ENCODE peak calls at places on chromosomes 12 and 14, in five cellular contexts. C is cardiac fibroblast, Z is iris pigment epithelial cell, R is COLO829, U is progenitor cell of endocrine pancreas. T is an unnamed sample.

GRCh38 chr14:50230601-50231474 is 540 bp downstream of the SOS2 start:
- DNase-seq in Z (peak), U (peak), C (peak), R (no peak), T (peak)

GRCh38 chr12:91142184-91142583 is 30.9 kb upstream of the LUM start:
- DNase-seq in Z (peak), U (no peak), C (peak), R (no peak), T (no peak)

GRCh38 chr12:97465012-97465345 is 2.4 kb downstream of the RMST start:
- DNase-seq in U (no peak), C (no peak), R (no peak), Z (no peak), T (no peak)

GRCh38 chr12:132479938-132480619 is 9.9 kb upstream of the FBRSL1 start:
- DNase-seq in U (no peak), Z (no peak), R (no peak), C (no peak), T (no peak)

GRCh38 chr14:100282766-100283419 is 23.4 kb downstream of the SLC25A29 start:
- DNase-seq in Z (no peak), R (no peak), U (no peak), C (no peak), T (no peak)

GRCh38 chr12:78739653-78740052 is 124.9 kb upstream of the SYT1 start:
- DNase-seq in C (no peak), U (no peak), Z (no peak), R (no peak), T (no peak)

GRCh38 chr12:92927055-92927435 is 2.0 kb downstream of the EEA1 start:
- DNase-seq in C (peak), Z (peak), R (no peak), U (no peak), T (peak)

GRCh38 chr12:107774349-107775029 is at the start of gene ASCL4:
- DNase-seq in C (no peak), R (no peak), Z (no peak), U (no peak), T (no peak)

GRCh38 chr12:54357802-54358619 is 6.3 kb downstream of the GPR84 start:
- DNase-seq in U (no peak), R (no peak), Z (peak), C (peak), T (no peak)

GRCh38 chr14:37054144-37054543 is 118.3 kb downstream of the SLC25A21 start:
- DNase-seq in Z (no peak), R (no peak), C (no peak), U (no peak), T (no peak)

GRCh38 chr14:94115068-94115591 is 4.6 kb downstream of the IFI27 start:
- DNase-seq in R (no peak), U (no peak), C (no peak), Z (no peak), T (no peak)

GRCh38 chr12:89490922-89491321 is 33.7 kb downstream of the GALNT4 start:
- DNase-seq in Z (no peak), U (no peak), R (no peak), C (no peak), T (no peak)

GRCh38 chr12:3802721-3803120 is 49.8 kb upstream of the CRACR2A start:
- DNase-seq in Z (no peak), C (no peak), R (no peak), U (no peak), T (no peak)

GRCh38 chr12:19045421-19045820 is 84.1 kb upstream of the PLEKHA5 start:
- DNase-seq in C (no peak), R (no peak), U (no peak), Z (peak), T (no peak)

GRCh38 chr12:132327351-132328171 is 1.8 kb downstream of the GALNT9 start:
- DNase-seq in C (peak), R (peak), U (no peak), Z (peak), T (peak)

GRCh38 chr14:68939893-68940613 is 39.0 kb downstream of the ACTN1 start:
- DNase-seq in C (peak), R (no peak), Z (peak), U (no peak), T (peak)

GRCh38 chr14:79091381-79091963 is 921.3 kb downstream of the NRXN3 start:
- DNase-seq in Z (no peak), R (no peak), U (no peak), C (no peak), T (no peak)

GRCh38 chr12:94954029-94954685 is 49.3 kb downstream of the NDUFA12 start:
- DNase-seq in C (peak), Z (peak), R (peak), U (no peak), T (no peak)

GRCh38 chr12:121781751-121782615 is 11.5 kb downstream of the RHOF start:
- DNase-seq in R (no peak), Z (peak), U (no peak), C (peak), T (no peak)

GRCh38 chr12:77153706-77154105 is 88.3 kb upstream of the E2F7 start:
- DNase-seq in Z (no peak), U (no peak), C (peak), R (no peak), T (no peak)

GRCh38 chr12:6613015-6613775 is 6.0 kb upstream of the CHD4 start:
- DNase-seq in C (peak), U (no peak), Z (peak), R (peak), T (peak)

GRCh38 chr12:92297405-92297804 is 151.8 kb upstream of the BTG1 start:
- DNase-seq in R (no peak), U (no peak), C (no peak), Z (no peak), T (no peak)

GRCh38 chr12:810635-811415 is 58.4 kb downstream of the WNK1 start:
- DNase-seq in Z (no peak), U (no peak), R (no peak), C (peak), T (no peak)

GRCh38 chr12:51839310-51839943 is 9.1 kb downstream of the FIGNL2 start:
- DNase-seq in Z (no peak), U (no peak), C (no peak), R (no peak), T (no peak)

GRCh38 chr14:59852350-59852749 is 18.2 kb downstream of the RTN1 start:
- DNase-seq in U (no peak), R (no peak), C (no peak), Z (peak), T (no peak)

GRCh38 chr12:31589896-31590729 is 823 bp downstream of the DENND5B start:
- DNase-seq in Z (peak), C (peak), R (no peak), U (peak), T (peak)

GRCh38 chr14:100786131-100786530 is 39.8 kb upstream of the MEG3 start:
- DNase-seq in Z (no peak), U (no peak), C (no peak), R (peak), T (no peak)

GRCh38 chr14:73712540-73713141 is 1.5 kb downstream of the PNMA1 start:
- DNase-seq in R (no peak), C (peak), Z (peak), U (no peak), T (no peak)

GRCh38 chr14:64993263-64993662 is 6.6 kb downstream of the FNTB start:
- DNase-seq in Z (peak), C (peak), R (no peak), U (no peak), T (no peak)

GRCh38 chr14:68682166-68683103 is 110.4 kb downstream of the ZFP36L1 start:
- DNase-seq in R (peak), Z (peak), U (no peak), C (peak), T (peak)

GRCh38 chr12:122790393-122791075 is 16.2 kb downstream of the CCDC62 start:
- DNase-seq in C (peak), U (no peak), Z (no peak), R (no peak), T (no peak)

GRCh38 chr12:54021432-54022013 is 6.7 kb upstream of the HOXC6 start:
- DNase-seq in R (no peak), C (no peak), U (no peak), Z (no peak), T (no peak)

GRCh38 chr14:32230181-32230580 is 27.1 kb upstream of the RNU6-8 start:
- DNase-seq in R (peak), U (no peak), C (peak), Z (peak), T (no peak)

GRCh38 chr12:69779928-69780327 is 41.3 kb downstream of the RAB3IP start:
- DNase-seq in R (peak), Z (peak), C (peak), U (no peak), T (peak)

GRCh38 chr14:87712386-87713113 is 280.4 kb downstream of the GALC start:
- DNase-seq in C (no peak), R (peak), Z (no peak), U (no peak), T (peak)

GRCh38 chr12:22275847-22276246 is 58.7 kb downstream of the ST8SIA1 start:
- DNase-seq in C (peak), U (no peak), Z (peak), R (no peak), T (peak)

GRCh38 chr14:103890052-103890371 is 38.2 kb upstream of the TDRD9 start:
- DNase-seq in U (no peak), Z (no peak), R (no peak), C (no peak), T (no peak)

GRCh38 chr14:74888164-74889158 is 6.7 kb downstream of the DLST start:
- DNase-seq in U (no peak), Z (peak), C (peak), R (no peak), T (no peak)

GRCh38 chr12:115943630-115944391 is 333.7 kb downstream of the MED13L start:
- DNase-seq in C (no peak), Z (no peak), U (no peak), R (no peak), T (no peak)